ENCODE peak calls at places on chromosome 4, in four cellular contexts. U is activated CD8-positive, alpha-beta T cell treated with anti-CD3 and anti-CD28 coated beads for 36 hours; F is mesendoderm; G is ELF-1. Q is an unnamed sample.
A peak's percentile ranks its signal among the peaks of the same experiment; 100 is the strongest.

GRCh38 chr4:3315566-3315965 is 22.7 kb downstream of the RGS12 start:
- DNase-seq in U (no peak), F (no peak), G (no peak), Q (no peak)

GRCh38 chr4:71380721-71381120 is 41.9 kb downstream of the SLC4A4 start:
- DNase-seq in G (no peak), F (peak; percentile 24), U (no peak), Q (no peak)

GRCh38 chr4:17063870-17064269 is 165.4 kb upstream of the LDB2 start:
- DNase-seq in G (no peak), F (no peak), U (no peak), Q (no peak)

GRCh38 chr4:90120037-90120436 is 7.2 kb upstream of the CCSER1 start:
- DNase-seq in U (no peak), F (peak; percentile 60), G (peak; percentile 4), Q (no peak)

GRCh38 chr4:77865259-77865658 is 2.6 kb downstream of the MRPL1 start:
- DNase-seq in U (no peak), G (no peak), F (no peak), Q (no peak)

GRCh38 chr4:66837496-66837895 is 707.8 kb downstream of the CENPC start:
- DNase-seq in U (no peak), G (no peak), F (no peak), Q (no peak)

GRCh38 chr4:147312376-147313046 is 168.4 kb upstream of the EDNRA start:
- DNase-seq in U (no peak), G (no peak), F (peak; percentile 14), Q (no peak)

GRCh38 chr4:80876810-80877209 is 153.7 kb upstream of the BMP3 start:
- DNase-seq in G (no peak), F (no peak), U (no peak), Q (peak; percentile 35)

GRCh38 chr4:74262522-74262921 is 45.7 kb upstream of the EPGN start:
- DNase-seq in G (no peak), U (no peak), F (no peak), Q (no peak)

Q was measured in GM13976.